ENCODE peak calls at places on chromosome 2, in nine cellular contexts. C, R, B, G, O, H, A, Q and E are unnamed samples.

GRCh38 chr2:226699321-226699720 is 100.3 kb downstream of the IRS1 start:
- DNase-seq in C (no peak), R (no peak), B (peak; percentile 8), G (no peak), O (no peak), H (peak; percentile 45), A (no peak), Q (no peak), E (no peak)

GRCh38 chr2:43217228-43218220 is 8.9 kb downstream of the ZFP36L2 start:
- DNase-seq in C (no peak), R (peak; percentile 4), B (no peak), G (no peak), O (no peak), H (no peak), A (no peak), Q (no peak), E (no peak)

GRCh38 chr2:7516447-7517121 is 599.4 kb downstream of the RNF144A start:
- DNase-seq in C (no peak), R (no peak), B (no peak), G (no peak), O (no peak), H (no peak), A (no peak), Q (no peak), E (no peak)

GRCh38 chr2:20167356-20167755 is 57.6 kb downstream of the SDC1 start:
- DNase-seq in C (no peak), R (no peak), B (no peak), G (no peak), O (no peak), H (no peak), A (no peak), Q (no peak), E (no peak)

GRCh38 chr2:200575957-200576356 is 9.9 kb upstream of the AOX1 start:
- DNase-seq in C (no peak), R (no peak), B (no peak), G (no peak), O (no peak), H (peak; percentile 26), A (no peak), Q (no peak), E (peak; percentile 15)

GRCh38 chr2:202657876-202658275 is 23.1 kb downstream of the FAM117B start:
- DNase-seq in C (no peak), R (no peak), B (no peak), G (no peak), O (no peak), H (no peak), A (no peak), Q (no peak), E (no peak)

GRCh38 chr2:166106431-166107015 is 21.3 kb downstream of the SCN1A start:
- DNase-seq in C (no peak), R (peak; percentile 10), B (no peak), G (peak; percentile 15), O (no peak), H (peak; percentile 31), A (no peak), Q (no peak), E (no peak)

GRCh38 chr2:97737421-97738235 is 24.3 kb downstream of the ZAP70 start:
- DNase-seq in C (no peak), R (no peak), B (no peak), G (no peak), O (no peak), H (no peak), A (no peak), Q (no peak), E (no peak)

GRCh38 chr2:240304746-240305161 is 130.7 kb upstream of the GPC1 start:
- DNase-seq in C (no peak), R (no peak), B (no peak), G (no peak), O (no peak), H (no peak), A (no peak), Q (no peak), E (no peak)

GRCh38 chr2:101188683-101189405 is 37.7 kb upstream of the TBC1D8 start:
- DNase-seq in C (no peak), R (no peak), B (no peak), G (peak; percentile 64), O (no peak), H (peak; percentile 42), A (no peak), Q (no peak), E (peak; percentile 18)

GRCh38 chr2:202289394-202290204 is 24.0 kb downstream of the NOP58 start:
- DNase-seq in C (no peak), R (no peak), B (no peak), G (no peak), O (no peak), H (no peak), A (no peak), Q (no peak), E (no peak)

GRCh38 chr2:33323957-33324356 is 152.5 kb upstream of the RASGRP3 start:
- DNase-seq in C (no peak), R (no peak), B (no peak), G (no peak), O (no peak), H (no peak), A (no peak), Q (no peak), E (no peak)

GRCh38 chr2:104857262-104858221 is 3.6 kb downstream of the POU3F3 start:
- DNase-seq in C (no peak), R (no peak), B (no peak), G (no peak), O (no peak), H (no peak), A (no peak), Q (no peak), E (no peak)

GRCh38 chr2:219448776-219449476 is 14.3 kb downstream of the SPEG start:
- DNase-seq in C (no peak), R (no peak), B (no peak), G (no peak), O (no peak), H (no peak), A (no peak), Q (no peak), E (no peak)

GRCh38 chr2:163775304-163775703 is 39.5 kb upstream of the FIGN start:
- DNase-seq in C (no peak), R (no peak), B (no peak), G (no peak), O (no peak), H (no peak), A (no peak), Q (no peak), E (no peak)

GRCh38 chr2:238286987-238287386 is 1.4 kb downstream of the PER2 start:
- DNase-seq in C (no peak), R (no peak), B (no peak), G (no peak), O (no peak), H (peak; percentile 20), A (no peak), Q (no peak), E (peak; percentile 29)

GRCh38 chr2:75098856-75099255 is 100.5 kb downstream of the TACR1 start:
- DNase-seq in C (peak; percentile 41), R (peak; percentile 13), B (no peak), G (peak; percentile 25), O (no peak), H (peak; percentile 52), A (no peak), Q (no peak), E (no peak)

GRCh38 chr2:156511112-156511511 is 74.9 kb downstream of the GPD2 start:
- DNase-seq in C (no peak), R (no peak), B (no peak), G (no peak), O (no peak), H (no peak), A (no peak), Q (no peak), E (no peak)

GRCh38 chr2:108587621-108588020 is 53.4 kb downstream of the LIMS1 start:
- DNase-seq in C (no peak), R (no peak), B (no peak), G (no peak), O (no peak), H (peak; percentile 83), A (no peak), Q (no peak), E (peak; percentile 19)

GRCh38 chr2:232960862-232961261 is 52.2 kb downstream of the NGEF start:
- DNase-seq in C (peak; percentile 33), R (no peak), B (no peak), G (no peak), O (no peak), H (peak; percentile 20), A (no peak), Q (no peak), E (no peak)

GRCh38 chr2:68225119-68225632 is 27.2 kb downstream of the PPP3R1 start:
- DNase-seq in C (no peak), R (no peak), B (no peak), G (peak; percentile 33), O (no peak), H (peak; percentile 78), A (no peak), Q (no peak), E (peak; percentile 53)

GRCh38 chr2:229852565-229852964 is 69.2 kb downstream of the TRIP12 start:
- DNase-seq in C (no peak), R (no peak), B (no peak), G (peak; percentile 30), O (no peak), H (no peak), A (peak; percentile 36), Q (no peak), E (peak; percentile 39)

GRCh38 chr2:222318026-222318711 is 19.4 kb upstream of the PAX3 start:
- DNase-seq in C (peak; percentile 74), R (peak; percentile 81), B (peak; percentile 39), G (peak; percentile 82), O (no peak), H (peak; percentile 84), A (peak; percentile 4), Q (no peak), E (peak; percentile 72)

GRCh38 chr2:43414586-43415125 is 181.2 kb downstream of the THADA start:
- DNase-seq in C (no peak), R (no peak), B (no peak), G (no peak), O (no peak), H (no peak), A (no peak), Q (no peak), E (no peak)

GRCh38 chr2:1140389-1141003 is 189.8 kb downstream of the SNTG2 start:
- DNase-seq in C (no peak), R (no peak), B (no peak), G (peak; percentile 82), O (no peak), H (peak; percentile 26), A (no peak), Q (no peak), E (no peak)

GRCh38 chr2:171482877-171483276 is 39.4 kb upstream of the CYBRD1 start:
- DNase-seq in C (no peak), R (no peak), B (no peak), G (no peak), O (no peak), H (no peak), A (no peak), Q (no peak), E (no peak)

GRCh38 chr2:222969491-222969890 is 82.5 kb upstream of the KCNE4 start:
- DNase-seq in C (peak; percentile 61), R (no peak), B (no peak), G (no peak), O (no peak), H (peak; percentile 80), A (no peak), Q (no peak), E (no peak)

GRCh38 chr2:229445501-229446294 is 174.6 kb upstream of the PID1 start:
- DNase-seq in C (no peak), R (no peak), B (no peak), G (no peak), O (no peak), H (peak; percentile 39), A (no peak), Q (no peak), E (no peak)

GRCh38 chr2:241802421-241802749 is 6.6 kb upstream of the NEU4 start:
- DNase-seq in C (no peak), R (no peak), B (no peak), G (peak; percentile 4), O (no peak), H (no peak), A (no peak), Q (no peak), E (no peak)

GRCh38 chr2:10538224-10538894 is 90.2 kb upstream of the ODC1 start:
- DNase-seq in C (peak; percentile 92), R (no peak), B (peak; percentile 33), G (no peak), O (no peak), H (peak; percentile 90), A (no peak), Q (no peak), E (peak; percentile 68)